ENCODE peak calls at places on chromosomes 7 and 10, in eight cellular contexts. O is left lobe of liver; M is SW480; G is activated naive CD4-positive, alpha-beta T cell; U is C1 segment of cervical spinal cord; Y is NT2/D1; E is activated effector memory CD4-positive, alpha-beta T cell treated with anti-CD3 and anti-CD28 coated beads, Interleukin-2, amount 50 U/mL, for 16 hours; H is HepG2. K is an unnamed sample.

GRCh38 chr10:70602665-70603438 is at the start of gene PRF1:
- DNase-seq in O (no peak), M (peak), G (peak), U (no peak), Y (no peak), E (peak), H (peak), K (peak)

GRCh38 chr10:119270893-119271361 is 63.6 kb downstream of the GRK5 start:
- DNase-seq in O (peak), M (peak), G (peak), U (no peak), Y (no peak), E (peak), H (peak), K (peak)

GRCh38 chr7:110573862-110574528 is 516.9 kb upstream of the LRRN3 start:
- DNase-seq in O (no peak), M (no peak), G (no peak), U (no peak), Y (no peak), E (no peak), H (peak), K (no peak)

GRCh38 chr7:74514131-74514591 is 60.5 kb downstream of the GTF2IRD1 start:
- DNase-seq in O (no peak), M (no peak), G (no peak), U (no peak), Y (no peak), E (no peak), H (no peak), K (no peak)

GRCh38 chr7:121797283-121798037 is 75.5 kb upstream of the PTPRZ1 start:
- DNase-seq in O (no peak), M (no peak), G (no peak), U (peak), Y (no peak), E (no peak), H (no peak), K (no peak)

GRCh38 chr7:1223196-1224092 is 9.2 kb upstream of the UNCX start:
- DNase-seq in O (no peak), M (peak), G (no peak), U (no peak), Y (no peak), E (no peak), H (peak), K (no peak)

GRCh38 chr7:51034531-51035264 is 252.0 kb upstream of the GRB10 start:
- DNase-seq in O (no peak), M (no peak), G (no peak), U (peak), Y (no peak), E (no peak), H (no peak), K (no peak)

GRCh38 chr10:36606234-36606839 is 519.1 kb upstream of the ANKRD30A start:
- DNase-seq in O (no peak), M (no peak), G (no peak), U (no peak), Y (no peak), E (no peak), H (no peak), K (no peak)

GRCh38 chr10:35447693-35448407 is 111.5 kb downstream of the CCNY start:
- DNase-seq in O (peak), M (peak), G (no peak), U (no peak), Y (no peak), E (no peak), H (peak), K (no peak)

GRCh38 chr7:16847381-16847860 is 34.4 kb downstream of the AGR3 start:
- DNase-seq in O (no peak), M (peak), G (no peak), U (no peak), Y (no peak), E (no peak), H (peak), K (peak)

GRCh38 chr7:155291045-155291530 is 6.6 kb upstream of the INSIG1 start:
- DNase-seq in O (peak), M (peak), G (no peak), U (no peak), Y (no peak), E (peak), H (peak), K (peak)

GRCh38 chr10:103620891-103621777 is 127.6 kb downstream of the NEURL1 start:
- DNase-seq in O (no peak), M (no peak), G (no peak), U (no peak), Y (no peak), E (no peak), H (no peak), K (no peak)

GRCh38 chr7:106062521-106062931 is 49.6 kb downstream of the SYPL1 start:
- DNase-seq in O (no peak), M (peak), G (no peak), U (no peak), Y (no peak), E (no peak), H (no peak), K (no peak)

GRCh38 chr7:128739990-128740682 is 977 bp downstream of the CALU start:
- DNase-seq in O (no peak), M (no peak), G (no peak), U (no peak), Y (no peak), E (no peak), H (no peak), K (no peak)

GRCh38 chr10:1068362-1069361 is 12.5 kb downstream of the WDR37 start:
- DNase-seq in O (no peak), M (no peak), G (no peak), U (no peak), Y (no peak), E (no peak), H (no peak), K (no peak)

GRCh38 chr7:5382281-5383041 is 41.2 kb downstream of the TNRC18 start:
- DNase-seq in O (no peak), M (no peak), G (no peak), U (no peak), Y (peak), E (no peak), H (no peak), K (no peak)

GRCh38 chr7:7426686-7427085 is 109.0 kb downstream of the COL28A1 start:
- DNase-seq in O (no peak), M (no peak), G (no peak), U (no peak), Y (no peak), E (no peak), H (no peak), K (no peak)

GRCh38 chr10:124459395-124459794 is 2.2 kb upstream of the LHPP start:
- DNase-seq in O (no peak), M (no peak), G (no peak), U (no peak), Y (no peak), E (no peak), H (no peak), K (no peak)

GRCh38 chr10:62188021-62188616 is 80.5 kb downstream of the RTKN2 start:
- DNase-seq in O (no peak), M (no peak), G (no peak), U (no peak), Y (no peak), E (no peak), H (no peak), K (no peak)

GRCh38 chr10:23096814-23097549 is 1.6 kb downstream of the MSRB2 start:
- DNase-seq in O (no peak), M (no peak), G (no peak), U (no peak), Y (no peak), E (no peak), H (no peak), K (no peak)

GRCh38 chr7:111756687-111757178 is 194.4 kb upstream of the IMMP2L start:
- DNase-seq in O (no peak), M (no peak), G (no peak), U (peak), Y (peak), E (no peak), H (no peak), K (peak)

GRCh38 chr7:54985405-54986360 is 33.1 kb upstream of the EGFR start:
- DNase-seq in O (no peak), M (no peak), G (no peak), U (no peak), Y (no peak), E (no peak), H (peak), K (no peak)

GRCh38 chr10:14782691-14783363 is 8.1 kb upstream of the FAM107B start:
- DNase-seq in O (no peak), M (peak), G (no peak), U (no peak), Y (no peak), E (no peak), H (peak), K (no peak)

GRCh38 chr7:139855498-139856270 is 26.6 kb downstream of the TBXAS1 start:
- DNase-seq in O (no peak), M (no peak), G (no peak), U (no peak), Y (no peak), E (no peak), H (no peak), K (no peak)

GRCh38 chr7:39130740-39131538 is 153.2 kb downstream of the POU6F2 start:
- DNase-seq in O (no peak), M (peak), G (no peak), U (no peak), Y (no peak), E (no peak), H (no peak), K (peak)

GRCh38 chr10:69049564-69049955 is 38.3 kb upstream of the SRGN start:
- DNase-seq in O (no peak), M (no peak), G (no peak), U (no peak), Y (no peak), E (no peak), H (no peak), K (no peak)

GRCh38 chr10:132421377-132422168 is 24.6 kb downstream of the PWWP2B start:
- DNase-seq in O (no peak), M (peak), G (no peak), U (peak), Y (no peak), E (no peak), H (peak), K (peak)

GRCh38 chr10:102580230-102580629 is 64.0 kb upstream of the TRIM8 start:
- DNase-seq in O (no peak), M (no peak), G (no peak), U (no peak), Y (no peak), E (no peak), H (no peak), K (no peak)

GRCh38 chr7:112143151-112143550 is 63.0 kb downstream of the DOCK4 start:
- DNase-seq in O (no peak), M (no peak), G (no peak), U (no peak), Y (no peak), E (no peak), H (no peak), K (no peak)

GRCh38 chr10:132746801-132747625 is 38.9 kb downstream of the NKX6-2 start:
- DNase-seq in O (no peak), M (no peak), G (no peak), U (peak), Y (peak), E (no peak), H (no peak), K (no peak)

GRCh38 chr10:22997102-22997501 is 69.2 kb downstream of the ARMC3 start:
- DNase-seq in O (no peak), M (peak), G (no peak), U (peak), Y (no peak), E (no peak), H (no peak), K (no peak)

GRCh38 chr7:86900886-86901285 is 158.6 kb downstream of the ELAPOR2 start:
- DNase-seq in O (no peak), M (no peak), G (no peak), U (no peak), Y (no peak), E (no peak), H (no peak), K (no peak)

GRCh38 chr10:77037735-77038411 is 599.7 kb downstream of the KCNMA1 start:
- DNase-seq in O (no peak), M (no peak), G (no peak), U (no peak), Y (no peak), E (no peak), H (no peak), K (no peak)

GRCh38 chr7:44637788-44638594 is 31.6 kb downstream of the OGDH start:
- DNase-seq in O (peak), M (peak), G (peak), U (no peak), Y (no peak), E (peak), H (no peak), K (no peak)

GRCh38 chr7:16918288-16918895 is 36.6 kb upstream of the AGR3 start:
- DNase-seq in O (no peak), M (peak), G (no peak), U (no peak), Y (peak), E (no peak), H (peak), K (no peak)

K was measured in upper lobe of right lung.